ENCODE peak calls at places on chromosomes 6 and 20, in seven cellular contexts. S is pancreas, Z is mammary epithelial cell, W is breast epithelium, Y is transverse colon, I is OCI-LY7, X is left ventricle myocardium inferior. K is an unnamed sample.
A peak's percentile ranks its signal among the peaks of the same experiment; 100 is the strongest.

GRCh38 chr6:108993876-108994275 is 100.8 kb downstream of the SESN1 start:
- DNase-seq in S (no peak), Z (no peak), W (no peak), Y (no peak), I (no peak), X (no peak), K (no peak)

GRCh38 chr6:121485359-121485809 is 49.9 kb downstream of the GJA1 start:
- DNase-seq in S (no peak), Z (peak; percentile 73), W (no peak), Y (no peak), I (no peak), X (no peak), K (no peak)

GRCh38 chr6:83258517-83258916 is 65.4 kb downstream of the RWDD2A start:
- DNase-seq in S (no peak), Z (no peak), W (no peak), Y (no peak), I (no peak), X (no peak), K (no peak)

GRCh38 chr20:62176866-62177265 is 6.0 kb upstream of the MTG2 start:
- DNase-seq in S (peak; percentile 13), Z (no peak), W (no peak), Y (no peak), I (no peak), X (no peak), K (no peak)

GRCh38 chr6:13077117-13077516 is 251.2 kb downstream of the TBC1D7 start:
- DNase-seq in S (no peak), Z (no peak), W (no peak), Y (no peak), I (no peak), X (no peak), K (no peak)

GRCh38 chr20:1477896-1478490 is 11.3 kb upstream of the NSFL1C start:
- DNase-seq in S (no peak), Z (peak; percentile 83), W (no peak), Y (no peak), I (no peak), X (no peak), K (no peak)

GRCh38 chr6:18551228-18551627 is 164.1 kb downstream of the RNF144B start:
- DNase-seq in S (no peak), Z (peak; percentile 76), W (no peak), Y (no peak), I (no peak), X (no peak), K (no peak)

GRCh38 chr6:148867851-148868250 is 121.0 kb downstream of the UST start:
- DNase-seq in S (no peak), Z (peak; percentile 32), W (no peak), Y (no peak), I (no peak), X (no peak), K (no peak)

GRCh38 chr20:62837790-62838458 is 21.1 kb downstream of the COL9A3 start:
- DNase-seq in S (peak; percentile 73), Z (no peak), W (no peak), Y (peak; percentile 95), I (no peak), X (no peak), K (no peak)

GRCh38 chr20:64207641-64208590 is 43.7 kb downstream of the MYT1 start:
- DNase-seq in S (no peak), Z (no peak), W (no peak), Y (no peak), I (no peak), X (no peak), K (no peak)

GRCh38 chr6:2215342-2215741 is 30.1 kb downstream of the GMDS start:
- DNase-seq in S (no peak), Z (no peak), W (no peak), Y (no peak), I (no peak), X (no peak), K (no peak)

GRCh38 chr6:19465760-19466159 is 371.4 kb upstream of the ID4 start:
- DNase-seq in S (no peak), Z (no peak), W (no peak), Y (no peak), I (no peak), X (no peak), K (no peak)

GRCh38 chr20:24913076-24913628 is 35.9 kb upstream of the CST7 start:
- DNase-seq in S (no peak), Z (no peak), W (no peak), Y (no peak), I (no peak), X (no peak), K (peak; percentile 36)

GRCh38 chr20:2276015-2276414 is 19.8 kb upstream of the TGM3 start:
- DNase-seq in S (no peak), Z (no peak), W (no peak), Y (no peak), I (no peak), X (no peak), K (no peak)

GRCh38 chr6:113050010-113050893 is 703.1 kb downstream of the RFPL4B start:
- DNase-seq in S (no peak), Z (peak; percentile 46), W (no peak), Y (no peak), I (no peak), X (no peak), K (no peak)

GRCh38 chr6:56432194-56432593 is 184.8 kb upstream of the COL21A1 start:
- DNase-seq in S (no peak), Z (no peak), W (no peak), Y (no peak), I (no peak), X (no peak), K (no peak)

GRCh38 chr6:1481326-1481725 is 92.0 kb downstream of the FOXF2 start:
- DNase-seq in S (no peak), Z (peak; percentile 87), W (no peak), Y (no peak), I (no peak), X (no peak), K (no peak)

GRCh38 chr6:141195251-141195832 is 937.4 kb upstream of the GJE1 start:
- DNase-seq in S (no peak), Z (no peak), W (no peak), Y (no peak), I (peak; percentile 16), X (no peak), K (no peak)

GRCh38 chr6:128239898-128240509 is 280.4 kb downstream of the PTPRK start:
- DNase-seq in S (no peak), Z (no peak), W (no peak), Y (no peak), I (no peak), X (no peak), K (no peak)

GRCh38 chr20:63230800-63231268 is 4.9 kb upstream of the BIRC7 start:
- DNase-seq in S (peak; percentile 53), Z (peak; percentile 42), W (no peak), Y (peak; percentile 32), I (no peak), X (peak; percentile 49), K (no peak)

GRCh38 chr20:10747019-10747418 is 73.2 kb upstream of the JAG1 start:
- DNase-seq in S (no peak), Z (no peak), W (no peak), Y (peak; percentile 54), I (no peak), X (no peak), K (no peak)

GRCh38 chr6:10385512-10386132 is 29.3 kb downstream of the TFAP2A start:
- DNase-seq in S (no peak), Z (no peak), W (no peak), Y (no peak), I (no peak), X (no peak), K (no peak)

GRCh38 chr6:15285682-15286294 is 39.9 kb downstream of the JARID2 start:
- DNase-seq in S (no peak), Z (no peak), W (no peak), Y (no peak), I (no peak), X (no peak), K (no peak)
- TF ChIP-seq CTCF in S (no peak), Z (no peak), W (no peak), Y (no peak), I (peak; percentile 55), X (no peak), K (no peak)

GRCh38 chr6:106085984-106086832 is at the start of gene PRDM1:
- DNase-seq in S (peak; percentile 89), Z (peak; percentile 96), W (peak; percentile 66), Y (peak; percentile 95), I (peak; percentile 98), X (peak; percentile 71), K (peak; percentile 79)
- TF ChIP-seq CTCF in S (no peak), Z (peak; percentile 67), W (peak; percentile 31), Y (peak; percentile 17), I (peak; percentile 69), X (peak; percentile 37), K (peak; percentile 60)

DNA sequence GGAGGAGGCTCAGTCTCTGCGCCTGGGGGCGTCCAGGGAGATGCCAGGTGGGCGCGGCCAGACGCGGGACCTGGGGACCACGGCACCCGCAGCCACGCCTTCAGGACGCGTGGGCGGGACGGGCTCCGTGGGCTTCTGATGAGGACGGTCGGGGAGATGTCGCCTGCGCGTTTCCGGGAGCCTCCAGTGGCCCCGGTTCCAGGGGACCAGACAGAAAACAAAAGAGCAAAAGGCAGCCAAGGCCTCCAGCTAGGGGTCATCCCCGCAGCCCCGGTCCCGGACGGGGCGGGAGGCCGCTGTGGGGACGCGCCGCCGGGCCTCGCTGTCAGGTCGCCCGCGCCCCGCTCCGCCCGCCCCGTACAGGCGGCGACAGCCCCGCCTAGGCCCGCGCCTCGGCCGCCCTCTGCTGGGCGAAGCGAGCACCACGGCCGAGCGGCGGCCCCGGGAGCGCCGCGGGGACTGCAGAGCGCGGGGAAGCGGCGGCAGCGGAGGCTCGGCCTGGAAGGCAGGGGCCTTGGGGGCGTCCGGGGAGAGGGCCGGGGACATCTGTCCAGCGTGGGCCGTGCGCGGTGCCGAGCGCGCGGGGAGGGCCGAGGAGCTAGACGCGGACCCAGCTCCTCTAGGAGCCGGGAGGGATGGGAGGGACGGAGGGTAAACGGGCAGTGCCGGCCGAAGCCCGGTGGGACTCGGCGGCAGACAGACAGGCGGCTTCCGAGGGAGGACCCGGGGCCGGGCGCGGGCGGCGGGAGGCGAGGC is 48.7 kb downstream of the TMEM242 start:
- DNase-seq in S (peak; percentile 82), Z (peak; percentile 59), W (peak; percentile 76), Y (peak; percentile 80), I (peak; percentile 86), X (peak; percentile 74), K (peak; percentile 88)
- TF ChIP-seq CTCF in S (peak; percentile 49), Z (peak; percentile 55), W (no peak), Y (peak; percentile 71), I (peak; percentile 70), X (peak; percentile 93), K (peak; percentile 92)

GRCh38 chr6:165244524-165245247 is 64.7 kb downstream of the C6orf118 start:
- DNase-seq in S (no peak), Z (no peak), W (no peak), Y (no peak), I (no peak), X (no peak), K (no peak)

GRCh38 chr6:165249808-165250207 is 59.6 kb downstream of the C6orf118 start:
- DNase-seq in S (no peak), Z (no peak), W (no peak), Y (no peak), I (no peak), X (no peak), K (no peak)

GRCh38 chr6:165245716-165246115 is 63.7 kb downstream of the C6orf118 start:
- DNase-seq in S (no peak), Z (no peak), W (no peak), Y (no peak), I (no peak), X (no peak), K (no peak)

GRCh38 chr6:165243801-165244200 is 65.6 kb downstream of the C6orf118 start:
- DNase-seq in S (no peak), Z (no peak), W (no peak), Y (no peak), I (no peak), X (no peak), K (no peak)

GRCh38 chr6:165245287-165245686 is 64.1 kb downstream of the C6orf118 start:
- DNase-seq in S (no peak), Z (no peak), W (no peak), Y (no peak), I (peak; percentile 1), X (no peak), K (no peak)
- TF ChIP-seq CTCF in S (no peak), Z (peak; percentile 42), W (peak; percentile 10), Y (no peak), I (peak; percentile 66), X (peak; percentile 60), K (peak; percentile 79)

K was measured in type B pancreatic cell.